ENCODE peak calls at places on chromosomes 12 and 14, in eight cellular contexts. C is cardiac muscle cell, Q is transverse colon, Z is lung, Y is PC-9, E is tibial artery, U is fibroblast of lung, K is adrenal gland. L is an unnamed sample.

GRCh38 chr14:100782516-100783320 is 43.2 kb upstream of the MEG3 start:
- DNase-seq in Q (no peak), U (no peak), C (no peak), E (no peak), Z (no peak), K (peak; percentile 62), Y (no peak), L (no peak)

GRCh38 chr12:51549637-51550036 is 41.4 kb upstream of the SCN8A start:
- DNase-seq in C (no peak), E (no peak), Z (no peak), Q (no peak), Y (no peak), U (no peak), K (no peak), L (no peak)

GRCh38 chr14:85276829-85277228 is 253.1 kb upstream of the FLRT2 start:
- DNase-seq in Z (no peak), U (no peak), C (no peak), Q (no peak), K (no peak), E (no peak), Y (no peak), L (no peak)

GRCh38 chr12:104747956-104748355 is 210.1 kb downstream of the SLC41A2 start:
- DNase-seq in Z (no peak), Q (no peak), U (no peak), E (no peak), K (peak; percentile 47), C (no peak), Y (no peak), L (no peak)

GRCh38 chr12:98821232-98821631 is 176.1 kb downstream of the APAF1 start:
- DNase-seq in K (no peak), Z (no peak), E (no peak), U (no peak), Q (no peak), Y (no peak), C (no peak), L (no peak)

GRCh38 chr12:120361506-120362208 is 7.3 kb downstream of the MSI1 start:
- DNase-seq in U (peak; percentile 74), Z (no peak), C (peak; percentile 92), K (peak; percentile 94), Q (peak; percentile 28), Y (no peak), E (no peak), L (peak; percentile 81)

GRCh38 chr12:34304001-34304400 is 281.7 kb downstream of the ALG10 start:
- DNase-seq in Y (no peak), E (no peak), K (no peak), Z (no peak), Q (no peak), U (no peak), C (no peak), L (no peak)

GRCh38 chr12:55742719-55743130 is at the start of gene GDF11:
- DNase-seq in Z (peak; percentile 66), U (peak; percentile 73), Q (peak; percentile 81), K (peak; percentile 88), C (peak; percentile 79), Y (peak; percentile 49), E (peak; percentile 74), L (no peak)

GRCh38 chr12:115354007-115354452 is 670.1 kb upstream of the TBX3 start:
- DNase-seq in U (peak; percentile 98), C (peak; percentile 96), E (peak; percentile 89), Q (peak; percentile 59), Z (peak; percentile 44), K (peak; percentile 90), Y (peak; percentile 66), L (no peak)

GRCh38 chr12:32062841-32063240 is 43.8 kb upstream of the BICD1 start:
- DNase-seq in E (no peak), Q (no peak), Z (no peak), Y (no peak), K (no peak), C (no peak), U (no peak), L (no peak)

GRCh38 chr12:45914090-45914489 is 76.3 kb downstream of the SCAF11 start:
- DNase-seq in Q (no peak), Y (no peak), U (peak; percentile 59), C (peak; percentile 53), Z (no peak), K (no peak), E (no peak), L (no peak)

GRCh38 chr12:57106021-57106708 is 5.0 kb downstream of the STAT6 start:
- DNase-seq in K (no peak), E (no peak), C (no peak), U (no peak), Z (no peak), Y (no peak), Q (no peak), L (no peak)

GRCh38 chr12:57105011-57105753 is 6.0 kb downstream of the STAT6 start:
- DNase-seq in K (no peak), Z (no peak), E (no peak), U (no peak), Y (no peak), C (no peak), Q (no peak), L (no peak)

GRCh38 chr12:57109207-57110160 is 1.7 kb downstream of the STAT6 start:
- DNase-seq in Y (no peak), Q (no peak), K (no peak), E (no peak), C (no peak), Z (no peak), U (no peak), L (no peak)

GRCh38 chr12:57110189-57111045 is 745 bp downstream of the STAT6 start:
- DNase-seq in Y (peak; percentile 52), C (peak; percentile 59), Z (peak; percentile 70), U (peak; percentile 50), E (peak; percentile 79), Q (peak; percentile 82), K (peak; percentile 81), L (no peak)

GRCh38 chr12:57107456-57107855 is 3.7 kb downstream of the STAT6 start:
- DNase-seq in U (no peak), Z (no peak), C (peak; percentile 56), K (no peak), E (no peak), Q (no peak), Y (no peak), L (no peak)
- H3K36me3 ChIP-seq in U (peaks cover 19% of the 10 kb centered on the region), Z (peaks cover 48% of the 10 kb centered on the region), C (no peaks in the 10 kb centered on the region), K (no peaks in the 10 kb centered on the region), E (peaks cover 52% of the 10 kb centered on the region), Q (peaks cover 20% of the 10 kb centered on the region), Y (peaks cover 8% of the 10 kb centered on the region), L (peaks cover 2% of the 10 kb centered on the region)

DNA sequence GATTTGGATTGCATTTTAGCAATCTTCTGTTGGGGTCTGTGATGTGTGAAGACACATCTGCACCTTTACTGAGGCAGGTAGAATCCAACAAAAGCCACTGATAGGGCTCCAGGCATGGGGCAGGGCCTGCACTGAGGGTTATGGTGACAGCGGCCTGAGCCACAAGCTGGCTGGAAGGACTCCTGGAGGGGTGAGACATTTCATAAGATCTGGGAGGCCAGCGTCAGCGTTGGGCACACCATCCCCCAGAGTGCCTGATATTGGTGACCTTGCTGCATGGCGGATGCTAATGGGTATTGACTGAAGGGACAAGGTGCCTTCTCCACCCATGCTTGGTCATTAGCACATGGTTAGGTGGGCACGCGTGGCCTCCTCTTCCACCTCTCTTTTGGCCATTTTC is 187.6 kb downstream of the CACNA1C start:
- DNase-seq in U (no peak), E (no peak), C (no peak), Y (no peak), Z (no peak), Q (no peak), K (no peak), L (no peak)
- H3K4me1 ChIP-seq in U (peaks cover 17% of the 10 kb centered on the region), E (peaks cover 72% of the 10 kb centered on the region), C (peaks cover 45% of the 10 kb centered on the region), Y (no peaks in the 10 kb centered on the region), Z (peaks cover 21% of the 10 kb centered on the region), Q (peaks cover 11% of the 10 kb centered on the region), K (no peaks in the 10 kb centered on the region), L (peaks cover 11% of the 10 kb centered on the region)

GRCh38 chr12:47714823-47715386 is 9.1 kb upstream of the RPAP3 start:
- DNase-seq in U (no peak), Z (no peak), C (no peak), E (no peak), Q (no peak), Y (no peak), K (no peak), L (no peak)

GRCh38 chr12:47709277-47710048 is 3.6 kb upstream of the RPAP3 start:
- DNase-seq in Z (no peak), C (no peak), E (no peak), U (no peak), Q (no peak), K (no peak), Y (no peak), L (no peak)

GRCh38 chr12:47711448-47711847 is 5.6 kb upstream of the RPAP3 start:
- DNase-seq in K (no peak), E (no peak), Q (no peak), U (no peak), Y (no peak), C (no peak), Z (no peak), L (no peak)

GRCh38 chr12:47710283-47710682 is 4.5 kb upstream of the RPAP3 start:
- DNase-seq in K (no peak), Y (no peak), Q (no peak), U (no peak), Z (no peak), C (no peak), E (no peak), L (no peak)

DNA sequence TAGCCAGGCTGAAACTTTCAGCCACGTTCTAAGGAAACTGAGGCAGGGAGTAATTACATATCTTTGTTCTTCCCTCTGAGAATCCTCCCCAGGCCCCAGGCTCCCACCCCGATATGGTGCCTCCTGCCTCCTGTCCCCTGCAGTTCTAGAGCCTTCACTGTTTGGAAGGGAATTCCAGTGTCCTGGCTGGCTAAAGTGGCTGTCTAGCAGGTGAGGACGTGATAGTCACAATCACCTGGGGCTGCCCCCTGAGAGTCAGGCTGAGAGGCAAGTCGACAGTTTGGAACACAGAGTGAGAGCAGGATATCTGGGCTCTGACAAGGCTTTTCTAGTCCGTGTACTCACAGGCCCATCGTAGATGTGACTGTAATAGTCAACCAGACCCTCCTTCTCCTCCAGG is 6.3 kb upstream of the RPAP3 start:
- DNase-seq in Y (no peak), C (no peak), K (no peak), U (no peak), Q (no peak), E (no peak), Z (no peak), L (no peak)
- H3K36me3 ChIP-seq in Y (no peaks in the 10 kb centered on the region), C (no peaks in the 10 kb centered on the region), K (no peaks in the 10 kb centered on the region), U (no peaks in the 10 kb centered on the region), Q (no peaks in the 10 kb centered on the region), E (no peaks in the 10 kb centered on the region), Z (no peaks in the 10 kb centered on the region), L (no peaks in the 10 kb centered on the region)

GRCh38 chr14:56125772-56126411 is 7.7 kb downstream of the PELI2 start:
- DNase-seq in Y (no peak), U (no peak), C (no peak), K (no peak), Z (no peak), E (no peak), Q (no peak), L (no peak)

GRCh38 chr14:56124296-56124695 is 6.1 kb downstream of the PELI2 start:
- DNase-seq in Y (no peak), K (no peak), U (no peak), E (no peak), C (no peak), Q (no peak), Z (no peak), L (no peak)

GRCh38 chr14:56129092-56129491 is 10.9 kb downstream of the PELI2 start:
- DNase-seq in K (no peak), Q (no peak), U (no peak), E (no peak), C (no peak), Y (no peak), Z (no peak), L (no peak)

GRCh38 chr14:56127156-56127555 is 8.9 kb downstream of the PELI2 start:
- DNase-seq in U (no peak), Z (no peak), Q (no peak), Y (no peak), E (no peak), K (no peak), C (no peak), L (no peak)

GRCh38 chr14:56126514-56126913 is 8.3 kb downstream of the PELI2 start:
- DNase-seq in Q (no peak), Z (no peak), E (no peak), C (no peak), U (no peak), K (no peak), Y (no peak), L (no peak)
- H3K4me1 ChIP-seq in Q (peaks cover 42% of the 10 kb centered on the region), Z (peaks cover 3% of the 10 kb centered on the region), E (peaks cover 69% of the 10 kb centered on the region), C (peaks cover 7% of the 10 kb centered on the region), U (peaks cover 12% of the 10 kb centered on the region), K (no peaks in the 10 kb centered on the region), Y (no peaks in the 10 kb centered on the region), L (peaks cover 11% of the 10 kb centered on the region)

L was measured in iPS DF 6.9.